ENCODE peak calls at places on chromosomes 7 and 10, in seven cellular contexts. N is IMR-90, F is H9, O is neuronal stem cell, A is mesenchymal stem cell, Y is H1, B is trophoblast cell. G is an unnamed sample. For H3K4me1, the result is how much of the 10 kb centered on the place peaks cover.

GRCh38 chr10:127873901-127874470 is 18.8 kb downstream of the CLRN3 start:
- DNase-seq in N (no peak), F (no peak), O (no peak), A (no peak), Y (no peak), B (no peak), G (no peak)

GRCh38 chr7:17677408-17677807 is 262.9 kb downstream of the SNX13 start:
- DNase-seq in N (peak), F (no peak), O (no peak), A (peak), Y (no peak), B (peak), G (no peak)

GRCh38 chr10:5538446-5538845 is 13.7 kb downstream of the CALML3 start:
- DNase-seq in N (peak), F (no peak), O (no peak), A (peak), Y (no peak), B (no peak), G (peak)

GRCh38 chr10:4070171-4070570 is 285.2 kb upstream of the KLF6 start:
- DNase-seq in N (no peak), F (no peak), O (no peak), A (no peak), Y (no peak), B (no peak), G (no peak)

GRCh38 chr7:120337308-120337907 is 64.4 kb downstream of the KCND2 start:
- DNase-seq in N (peak), F (no peak), O (peak), A (peak), Y (no peak), B (no peak), G (peak)

GRCh38 chr7:101815826-101816488 is 1.5 kb upstream of the CUX1 start:
- DNase-seq in N (peak), F (peak), O (peak), A (peak), Y (peak), B (peak), G (peak)

GRCh38 chr7:13091974-13092707 is 404.7 kb downstream of the ARL4A start:
- DNase-seq in N (peak), F (no peak), O (no peak), A (peak), Y (no peak), B (no peak), G (peak)

GRCh38 chr10:113326160-113327111 is 226.4 kb upstream of the HABP2 start:
- DNase-seq in N (peak), F (peak), O (peak), A (peak), Y (peak), B (peak), G (peak)

GRCh38 chr10:15541376-15541775 is 170.3 kb upstream of the FAM171A1 start:
- DNase-seq in N (no peak), F (no peak), O (no peak), A (no peak), Y (no peak), B (no peak), G (no peak)
- H3K4me1 ChIP-seq in N (under half), F (under half), O (under half), A (under half), Y (under half), B (under half), G (under half)

DNA sequence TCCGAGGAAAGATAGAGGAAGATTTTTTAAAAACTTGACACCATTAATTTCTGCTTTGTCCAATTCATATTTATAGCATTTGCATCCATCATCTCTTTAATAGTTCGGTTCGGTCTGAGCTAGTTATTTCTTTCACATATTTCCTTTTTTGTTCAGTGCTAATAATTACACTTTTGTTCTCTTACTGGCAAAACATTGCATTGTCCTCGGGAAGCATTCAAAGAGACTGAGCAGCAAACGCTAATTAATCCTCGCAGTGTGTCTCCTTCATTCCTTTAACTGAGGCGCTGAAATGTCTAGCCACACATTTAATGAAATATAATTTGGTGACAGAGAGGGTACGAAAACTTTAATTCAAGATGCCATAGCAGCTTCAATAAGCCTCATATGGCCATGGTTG is 431.3 kb downstream of the SDK1 start:
- DNase-seq in N (no peak), F (no peak), O (no peak), A (no peak), Y (no peak), B (no peak), G (no peak)
- H2BK5ac ChIP-seq in N (no peak), F (no peak), O (no peak), A (no peak), Y (no peak), B (no peak), G (no peak)

DNA sequence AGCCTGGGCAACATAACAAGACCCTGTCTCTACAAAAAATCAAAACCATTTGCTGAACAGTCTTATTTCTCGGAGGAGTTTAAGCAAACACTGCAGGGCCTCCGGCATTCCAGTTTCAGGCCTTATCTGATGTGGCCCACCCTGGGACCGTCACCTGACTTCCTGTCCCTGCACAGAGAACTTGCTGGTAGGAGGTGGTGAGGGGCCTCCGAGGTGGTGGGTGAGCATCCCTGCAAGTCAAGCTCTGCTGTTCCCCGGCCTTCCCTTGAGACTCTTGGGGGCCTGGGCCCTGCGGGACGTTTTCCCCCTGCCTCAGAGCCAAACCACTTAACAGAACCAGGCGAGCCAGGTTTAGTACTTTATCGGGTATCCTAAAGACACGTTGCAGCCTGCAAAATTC is 44.5 kb upstream of the AP5Z1 start:
- DNase-seq in N (no peak), F (no peak), O (no peak), A (no peak), Y (no peak), B (no peak), G (peak)
- H3K4me1 ChIP-seq in N (under half), F (under half), O (under half), A (under half), Y (under half), B (under half), G (under half)

GRCh38 chr10:100713859-100714565 is 31.4 kb upstream of the PAX2 start:
- DNase-seq in N (no peak), F (no peak), O (no peak), A (no peak), Y (no peak), B (no peak), G (peak)
- H2BK5ac ChIP-seq in N (no peak), F (no peak), O (no peak), A (no peak), Y (no peak), B (no peak), G (no peak)

GRCh38 chr10:33328253-33328652 is 6.2 kb downstream of the NRP1 start:
- DNase-seq in N (no peak), F (no peak), O (no peak), A (no peak), Y (no peak), B (no peak), G (no peak)
- H3K4me1 ChIP-seq in N (under half), F (under half), O (under half), A (under half), Y (under half), B (under half), G (under half)

DNA sequence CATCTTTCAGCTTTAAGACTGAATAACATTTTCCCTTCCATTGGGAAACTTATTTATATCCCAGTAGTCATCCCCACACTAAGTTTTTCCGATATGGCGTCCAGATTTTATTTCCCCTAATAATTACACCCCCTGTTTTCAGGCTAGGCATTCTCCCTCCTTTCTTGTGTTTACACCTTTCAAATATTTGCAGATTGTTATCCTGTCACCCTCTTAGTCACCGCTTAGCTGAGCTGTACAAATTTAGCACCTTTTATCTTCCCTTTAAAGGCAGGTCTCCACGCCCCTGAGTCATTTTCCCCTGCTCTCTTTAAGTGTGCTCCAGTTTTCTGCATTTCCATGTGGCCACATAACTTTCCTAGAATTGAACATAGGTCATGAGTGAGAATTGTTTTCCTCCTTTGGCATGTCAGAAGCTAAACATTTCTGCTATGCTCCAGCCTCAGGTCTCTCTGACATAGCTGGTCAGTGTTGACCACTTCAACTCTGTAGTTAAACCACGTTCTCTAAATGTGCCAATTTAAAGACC is 47.4 kb downstream of the LRRC4 start:
- DNase-seq in N (peak), F (no peak), O (no peak), A (peak), Y (no peak), B (peak), G (peak)
- H2BK5ac ChIP-seq in N (no peak), F (no peak), O (no peak), A (no peak), Y (no peak), B (no peak), G (no peak)

GRCh38 chr10:42982886-42983594 is 93.8 kb upstream of the RET start:
- DNase-seq in N (no peak), F (peak), O (no peak), A (no peak), Y (no peak), B (no peak), G (no peak)

GRCh38 chr10:42979730-42980467 is 97.0 kb upstream of the RET start:
- DNase-seq in N (no peak), F (peak), O (no peak), A (no peak), Y (no peak), B (no peak), G (peak)

GRCh38 chr10:42981358-42982236 is 95.3 kb upstream of the RET start:
- DNase-seq in N (no peak), F (peak), O (no peak), A (no peak), Y (no peak), B (no peak), G (no peak)

GRCh38 chr10:42979181-42979580 is 97.7 kb upstream of the RET start:
- DNase-seq in N (no peak), F (no peak), O (no peak), A (no peak), Y (no peak), B (no peak), G (peak)

DNA sequence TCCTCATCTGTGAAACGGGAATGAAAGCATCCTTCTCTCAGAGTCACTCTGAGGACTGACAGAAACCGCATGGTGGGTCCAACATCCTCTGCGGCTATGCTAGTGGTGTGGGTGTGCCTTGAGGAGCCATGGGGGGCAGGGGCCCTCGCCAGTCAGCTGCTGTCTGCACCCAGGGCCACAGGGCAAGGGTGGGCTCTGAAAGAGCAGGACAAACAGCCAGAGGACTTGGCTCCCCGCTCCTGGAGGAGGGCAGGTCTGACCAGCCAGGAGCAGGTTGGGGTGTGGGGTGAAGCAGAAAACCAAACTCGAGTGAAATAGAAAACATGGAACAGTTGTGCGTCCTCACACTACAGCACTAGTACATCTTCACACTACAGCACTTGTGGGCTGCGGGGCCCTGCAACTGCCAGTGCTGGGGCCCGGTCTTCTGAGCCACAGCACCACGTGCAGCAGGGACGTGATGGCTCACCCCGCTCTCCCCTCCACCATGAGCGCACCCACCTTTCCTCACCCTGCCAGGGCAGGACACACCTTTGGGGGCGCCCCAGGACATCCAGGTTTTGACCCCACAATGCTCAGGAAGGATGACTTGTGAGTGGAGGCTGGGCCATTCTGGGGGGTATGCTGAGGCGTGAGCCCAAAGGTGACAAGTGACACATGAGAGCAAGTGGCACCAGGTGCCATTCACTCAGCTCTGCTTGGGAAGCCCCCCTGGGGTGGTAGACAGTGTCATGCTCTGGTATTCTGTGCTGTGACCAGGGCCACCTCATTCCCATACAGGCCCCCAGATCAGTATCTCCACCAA is 96.1 kb upstream of the RET start:
- DNase-seq in N (no peak), F (peak), O (no peak), A (no peak), Y (no peak), B (no peak), G (no peak)
- H3K4me1 ChIP-seq in N (under half), F (under half), O (under half), A (under half), Y (under half), B (under half), G (under half)

GRCh38 chr7:29780346-29780745 is 26.0 kb upstream of the WIPF3 start:
- DNase-seq in N (no peak), F (no peak), O (no peak), A (no peak), Y (no peak), B (no peak), G (no peak)

GRCh38 chr7:29779017-29779416 is 27.3 kb upstream of the WIPF3 start:
- DNase-seq in N (no peak), F (no peak), O (no peak), A (no peak), Y (no peak), B (no peak), G (no peak)

DNA sequence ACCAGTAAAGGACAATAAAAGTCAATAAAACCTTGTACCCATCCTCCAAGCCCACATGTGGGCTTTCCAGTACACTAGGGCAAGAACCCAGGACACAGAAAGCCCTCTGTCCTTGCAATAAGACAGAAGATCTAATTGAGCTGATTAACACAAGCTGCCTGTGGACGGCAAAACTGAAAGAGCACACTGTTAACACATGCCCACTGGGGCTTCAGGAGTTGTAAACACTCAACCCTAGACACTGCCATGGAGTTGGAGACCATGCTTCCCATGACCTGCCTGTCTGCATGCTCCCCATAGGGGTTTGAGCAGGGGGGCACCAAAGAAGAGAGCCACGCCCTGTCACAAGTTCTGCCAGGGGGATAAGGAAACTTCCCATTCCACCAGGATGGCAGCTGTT is 22.6 kb upstream of the WIPF3 start:
- DNase-seq in N (no peak), F (no peak), O (no peak), A (no peak), Y (no peak), B (no peak), G (no peak)
- H2BK5ac ChIP-seq in N (no peak), F (no peak), O (no peak), A (no peak), Y (no peak), B (no peak), G (no peak)

DNA sequence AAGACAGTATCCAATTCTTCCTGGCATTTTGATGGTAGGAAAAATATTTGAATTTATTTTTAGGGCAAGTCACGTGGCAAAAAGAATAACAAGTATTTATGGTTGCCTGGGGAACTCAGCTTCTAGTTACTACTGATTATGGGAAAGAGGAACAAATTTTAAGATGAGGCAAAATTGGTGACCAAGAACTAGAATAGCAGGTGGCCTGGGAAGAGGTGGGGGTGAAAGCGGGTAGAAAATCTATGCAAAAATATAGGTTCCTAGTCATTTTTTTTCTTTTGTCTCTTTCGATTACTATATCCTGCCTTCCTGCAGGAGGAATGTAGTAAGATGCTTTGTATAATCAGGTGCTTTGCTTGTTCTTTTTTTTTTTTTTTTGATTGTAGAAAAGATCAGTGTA is 27.8 kb downstream of the ENTPD1 start:
- DNase-seq in N (no peak), F (no peak), O (no peak), A (no peak), Y (no peak), B (no peak), G (no peak)
- H3K4me1 ChIP-seq in N (under half), F (under half), O (under half), A (under half), Y (under half), B (under half), G (under half)

GRCh38 chr7:130872756-130873448 is 138.9 kb upstream of the KLF14 start:
- DNase-seq in N (peak), F (no peak), O (no peak), A (no peak), Y (no peak), B (no peak), G (no peak)
- H2BK5ac ChIP-seq in N (peak), F (no peak), O (no peak), A (no peak), Y (no peak), B (no peak), G (no peak)